ENCODE peak calls at places on chromosomes 2 and 18, in six cellular contexts. N is H1, E is IMR-90, B is H9, W is neuronal stem cell, P is mesenchymal stem cell. V is an unnamed sample.

GRCh38 chr2:45264227-45265225 is 255.3 kb upstream of the SIX2 start:
- DNase-seq in N (peak; percentile 27), E (peak; percentile 69), B (no peak), W (no peak), P (peak; percentile 65), V (peak; percentile 44)

GRCh38 chr2:191516260-191516659 is 161.7 kb upstream of the NABP1 start:
- DNase-seq in N (no peak), E (no peak), B (no peak), W (no peak), P (no peak), V (no peak)

GRCh38 chr18:6248017-6248416 is 166.7 kb downstream of the L3MBTL4 start:
- DNase-seq in N (no peak), E (no peak), B (no peak), W (no peak), P (no peak), V (no peak)

GRCh38 chr2:132415256-132416079 is 1.1 kb upstream of the GPR39 start:
- DNase-seq in N (no peak), E (peak; percentile 27), B (no peak), W (no peak), P (peak; percentile 57), V (peak; percentile 67)

GRCh38 chr2:100365434-100365833 is 43.1 kb upstream of the LONRF2 start:
- DNase-seq in N (no peak), E (peak; percentile 93), B (no peak), W (no peak), P (peak; percentile 37), V (no peak)

GRCh38 chr2:201797175-201797840 is 9.0 kb upstream of the CDK15 start:
- DNase-seq in N (no peak), E (peak; percentile 85), B (no peak), W (no peak), P (peak; percentile 48), V (no peak)

GRCh38 chr2:69298862-69299261 is 88.2 kb downstream of the GFPT1 start:
- DNase-seq in N (no peak), E (peak; percentile 74), B (no peak), W (no peak), P (peak; percentile 70), V (no peak)

GRCh38 chr2:191818133-191818532 is 28.8 kb downstream of the CAVIN2 start:
- DNase-seq in N (no peak), E (no peak), B (no peak), W (no peak), P (no peak), V (no peak)

GRCh38 chr2:58734365-58734764 is 493.2 kb upstream of the FANCL start:
- DNase-seq in N (no peak), E (peak; percentile 5), B (no peak), W (no peak), P (peak; percentile 31), V (peak; percentile 43)

GRCh38 chr2:36707050-36707449 is 10.5 kb downstream of the VIT start:
- DNase-seq in N (no peak), E (peak; percentile 29), B (no peak), W (no peak), P (peak; percentile 24), V (no peak)

GRCh38 chr2:230714122-230714453 is 1.4 kb downstream of the CAB39 start:
- DNase-seq in N (no peak), E (peak; percentile 84), B (no peak), W (peak; percentile 9), P (peak; percentile 89), V (peak; percentile 80)

GRCh38 chr2:56191617-56192016 is 7.8 kb downstream of the CCDC85A start:
- DNase-seq in N (peak; percentile 48), E (peak; percentile 4), B (peak; percentile 46), W (peak; percentile 11), P (peak; percentile 61), V (peak; percentile 75)

GRCh38 chr2:96832401-96832750 is 11.4 kb downstream of the ANKRD23 start:
- DNase-seq in N (no peak), E (no peak), B (no peak), W (no peak), P (no peak), V (no peak)

GRCh38 chr18:37390687-37391086 is 174.9 kb downstream of the CELF4 start:
- DNase-seq in N (no peak), E (no peak), B (no peak), W (no peak), P (no peak), V (no peak)

GRCh38 chr18:54161267-54161666 is 63.2 kb downstream of the MBD2 start:
- DNase-seq in N (no peak), E (peak; percentile 29), B (no peak), W (no peak), P (peak; percentile 19), V (no peak)
- H2BK15ac ChIP-seq in N (no peak overlapping the region), E (no peak overlapping the region), B (no peak overlapping the region), W (no peak overlapping the region), P (no peak overlapping the region), V (no peak overlapping the region)

DNA sequence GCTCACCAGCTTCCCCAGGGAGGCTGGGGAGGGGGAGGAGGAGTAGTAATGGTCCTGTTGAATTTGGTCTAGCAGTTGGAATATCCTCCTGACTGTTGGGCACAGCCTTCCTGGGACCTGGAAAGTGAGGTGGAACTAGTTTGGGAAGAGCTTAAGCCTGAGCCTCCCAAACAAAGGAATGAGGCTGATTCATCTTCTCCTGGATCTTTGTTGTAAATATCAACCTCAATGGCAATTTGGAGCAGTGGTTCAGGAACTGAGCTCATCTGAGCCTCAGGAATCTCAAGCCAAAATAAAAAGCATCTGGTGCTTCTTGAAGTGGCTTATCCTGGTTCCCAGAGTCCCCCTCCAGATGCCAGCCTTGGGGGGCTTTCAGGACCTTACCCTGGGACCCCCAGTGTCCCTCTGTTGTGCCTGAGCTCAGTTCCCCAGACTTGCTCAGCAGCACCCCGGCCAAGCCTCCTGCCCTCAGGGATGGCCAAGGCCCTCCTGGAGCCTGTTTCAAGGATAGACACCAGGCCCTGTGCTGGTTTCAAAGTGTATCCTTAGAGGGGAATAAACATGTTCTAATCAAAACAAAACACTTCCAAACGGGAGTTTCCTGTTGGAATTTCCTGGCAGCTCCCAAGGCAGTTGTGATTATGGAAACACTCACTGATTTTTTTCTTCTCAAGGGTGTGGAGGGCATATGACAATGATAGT is 112.6 kb downstream of the DDX1 start:
- DNase-seq in N (no peak), E (no peak), B (no peak), W (no peak), P (peak; percentile 18), V (no peak)
- H3K4me2 ChIP-seq in N (no peak overlapping the region), E (no peak overlapping the region), B (no peak overlapping the region), W (no peak overlapping the region), P (no peak overlapping the region), V (no peak overlapping the region)

GRCh38 chr2:156435725-156436476 is at the start of gene GPD2:
- DNase-seq in N (peak; percentile 90), E (peak; percentile 82), B (peak; percentile 90), W (peak; percentile 80), P (peak; percentile 87), V (peak; percentile 96)
- H3K18ac ChIP-seq in N (peak within 1 kb of the TSS; percentile 89), E (peak within 1 kb of the TSS; percentile 87), B (peak within 1 kb of the TSS; percentile 47), W (peak within 1 kb of the TSS; percentile 99), P (peak within 1 kb of the TSS; percentile 97), V (peak within 1 kb of the TSS; percentile 84)

GRCh38 chr2:163119964-163120363 is 281.4 kb upstream of the KCNH7 start:
- DNase-seq in N (no peak), E (no peak), B (no peak), W (no peak), P (no peak), V (peak; percentile 60)

GRCh38 chr2:163123526-163123925 is 285.0 kb upstream of the KCNH7 start:
- DNase-seq in N (no peak), E (no peak), B (no peak), W (no peak), P (peak; percentile 18), V (no peak)

GRCh38 chr2:163121483-163121882 is 282.9 kb upstream of the KCNH7 start:
- DNase-seq in N (no peak), E (no peak), B (no peak), W (no peak), P (no peak), V (no peak)

DNA sequence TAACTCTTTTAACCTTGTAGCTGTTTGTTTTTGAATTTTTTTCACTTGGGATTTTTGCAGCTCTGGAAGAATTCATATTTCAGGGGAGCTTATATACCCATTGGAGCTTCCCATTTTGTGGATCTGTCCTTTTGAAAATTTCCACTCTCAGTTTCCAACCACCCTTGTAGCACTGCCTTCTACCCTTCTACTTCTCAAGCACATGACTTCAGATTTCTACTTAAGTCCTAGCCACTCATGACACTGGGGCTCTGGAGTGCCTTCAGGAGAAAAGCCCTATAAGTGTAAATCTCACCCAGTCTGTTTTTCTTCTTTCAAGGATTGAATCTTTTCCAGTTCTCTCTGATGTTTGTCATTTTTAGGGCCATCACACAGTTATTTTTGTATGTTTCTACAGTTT is 283.7 kb upstream of the KCNH7 start:
- DNase-seq in N (no peak), E (no peak), B (no peak), W (no peak), P (no peak), V (no peak)
- H2BK15ac ChIP-seq in N (no peak overlapping the region), E (no peak overlapping the region), B (no peak overlapping the region), W (no peak overlapping the region), P (no peak overlapping the region), V (no peak overlapping the region)

GRCh38 chr2:26086779-26087178 is 52.9 kb downstream of the RAB10 start:
- DNase-seq in N (no peak), E (no peak), B (no peak), W (no peak), P (no peak), V (no peak)
- H3K4me2 ChIP-seq in N (no peak overlapping the region), E (no peak overlapping the region), B (no peak overlapping the region), W (no peak overlapping the region), P (no peak overlapping the region), V (no peak overlapping the region)

DNA sequence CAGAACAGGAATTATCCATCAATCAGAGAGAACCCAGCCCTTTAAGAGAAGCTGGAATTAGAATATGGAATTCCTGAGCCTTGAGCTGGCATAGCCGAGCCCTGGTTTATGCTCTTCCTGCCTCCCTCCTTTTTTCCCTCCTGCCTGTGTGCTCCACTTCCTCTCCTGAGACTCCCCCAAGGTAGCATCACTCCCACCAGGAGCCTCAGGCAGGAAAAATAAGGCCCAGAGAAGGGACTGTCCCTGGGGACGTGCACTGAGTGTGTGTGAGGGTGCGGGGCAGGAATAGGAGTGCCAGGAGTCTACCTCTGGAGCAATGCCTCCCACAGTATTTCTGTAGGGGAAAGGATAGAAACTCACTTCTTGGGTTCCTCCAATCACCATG is 87.0 kb downstream of the SEMA4F start:
- DNase-seq in N (no peak), E (no peak), B (no peak), W (no peak), P (no peak), V (peak; percentile 64)
- H3K18ac ChIP-seq in N (no peak overlapping the region), E (peak overlapping the region; percentile 31), B (no peak overlapping the region), W (no peak overlapping the region), P (peak overlapping the region; percentile 64), V (no peak overlapping the region)

DNA sequence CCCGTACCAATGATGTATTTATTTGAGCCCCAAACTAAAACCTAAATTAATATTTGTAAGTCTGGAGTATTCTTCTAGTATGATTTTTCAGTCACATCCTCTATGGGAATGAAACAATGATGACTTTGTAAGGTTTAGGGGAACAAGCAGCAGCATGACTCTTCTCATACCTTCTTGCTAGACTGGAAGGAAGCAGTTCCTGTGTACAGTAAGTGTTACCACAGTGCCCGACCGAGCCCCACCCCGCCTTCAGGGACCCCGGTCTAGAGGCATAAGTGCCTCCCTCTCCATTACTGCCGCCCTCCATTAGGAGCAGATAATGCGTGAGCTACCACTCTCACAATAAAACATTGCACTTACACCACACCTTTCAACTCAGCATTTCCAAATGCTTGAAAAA is 599.3 kb downstream of the ARHGAP15 start:
- DNase-seq in N (no peak), E (no peak), B (no peak), W (no peak), P (no peak), V (no peak)
- H2BK15ac ChIP-seq in N (peak overlapping the region; percentile 66), E (no peak overlapping the region), B (no peak overlapping the region), W (no peak overlapping the region), P (no peak overlapping the region), V (no peak overlapping the region)

V was measured in mesendoderm.